ENCODE peak calls at places on chromosomes 5 and 9, in five cellular contexts. U is AG09309, I is mesenchymal stem cell, M is NT2/D1, Z is lung. B is an unnamed sample.

GRCh38 chr9:130330202-130330601 is 64.6 kb downstream of the HMCN2 start:
- DNase-seq in U (no peak), Z (no peak), M (no peak), I (no peak), B (no peak)

GRCh38 chr5:115336964-115337363 is 40.5 kb upstream of the CCDC112 start:
- DNase-seq in U (no peak), Z (no peak), I (no peak), M (no peak), B (no peak)

GRCh38 chr5:92444888-92445287 is 1061.8 kb upstream of the ARRDC3 start:
- DNase-seq in U (no peak), M (no peak), I (no peak), Z (no peak), B (no peak)

GRCh38 chr5:5658226-5658625 is 235.7 kb downstream of the ICE1 start:
- DNase-seq in M (no peak), U (peak), Z (peak), I (no peak), B (no peak)

GRCh38 chr9:71383308-71383707 is 261.9 kb upstream of the TRPM3 start:
- DNase-seq in U (no peak), I (no peak), M (no peak), Z (no peak), B (no peak)

GRCh38 chr9:5269249-5269715 is 35.2 kb downstream of the RLN2 start:
- DNase-seq in I (peak), U (no peak), Z (no peak), M (peak), B (no peak)

GRCh38 chr5:61409568-61409967 is 77.5 kb downstream of the ZSWIM6 start:
- DNase-seq in U (peak), Z (no peak), M (no peak), I (peak), B (peak)

GRCh38 chr9:136532799-136533774 is 12.8 kb downstream of the NOTCH1 start:
- DNase-seq in M (no peak), I (no peak), U (no peak), Z (no peak), B (no peak)

GRCh38 chr5:129767927-129768380 is 20.1 kb downstream of the MINAR2 start:
- DNase-seq in M (peak), I (peak), Z (peak), U (peak), B (peak)

GRCh38 chr5:138138949-138139775 is at the start of gene NME5:
- DNase-seq in Z (peak), U (no peak), I (peak), M (peak), B (peak)

GRCh38 chr9:69380811-69381210 is 55.8 kb downstream of the ENTREP1 start:
- DNase-seq in M (no peak), Z (no peak), U (no peak), I (peak), B (no peak)

GRCh38 chr5:50786073-50786472 is 119.6 kb downstream of the PARP8 start:
- DNase-seq in Z (no peak), I (peak), M (no peak), U (no peak), B (no peak)

GRCh38 chr9:133768371-133768858 is 30.3 kb upstream of the SARDH start:
- DNase-seq in Z (no peak), M (no peak), I (no peak), U (no peak), B (no peak)

GRCh38 chr5:84430863-84431663 is 46.4 kb upstream of the EDIL3 start:
- DNase-seq in I (no peak), Z (no peak), U (no peak), M (no peak), B (peak)

GRCh38 chr5:155878991-155879575 is 447.9 kb upstream of the SGCD start:
- DNase-seq in M (no peak), Z (no peak), U (peak), I (no peak), B (no peak)

GRCh38 chr5:97628011-97628410 is 445.0 kb upstream of the RIOK2 start:
- DNase-seq in M (no peak), I (no peak), U (peak), Z (no peak), B (no peak)

GRCh38 chr9:126301985-126302603 is 24.5 kb upstream of the MVB12B start:
- DNase-seq in U (peak), M (peak), I (peak), Z (peak), B (no peak)

GRCh38 chr9:117825609-117826347 is 121.6 kb downstream of the TLR4 start:
- DNase-seq in Z (no peak), U (no peak), I (no peak), M (no peak), B (no peak)

DNA sequence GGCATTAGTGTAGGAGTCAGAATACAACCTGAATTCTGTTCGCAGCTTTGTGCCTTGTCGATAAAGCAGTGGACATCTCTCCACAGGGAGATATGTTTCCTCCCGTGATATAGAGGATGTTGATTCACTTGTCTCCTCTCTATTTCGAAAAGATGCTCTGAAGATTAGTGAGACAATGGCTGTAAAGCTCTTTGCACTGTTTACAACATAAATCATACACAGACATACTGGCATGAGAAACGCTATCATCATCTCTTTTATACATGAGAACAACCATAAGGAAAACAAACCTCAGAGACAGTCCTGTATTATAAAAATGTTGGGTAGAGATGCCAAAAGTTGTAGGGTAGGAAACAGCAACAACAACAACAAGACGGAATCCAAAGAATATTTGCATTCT is 507.4 kb downstream of the RAB3C start:
- DNase-seq in Z (no peak), U (no peak), M (no peak), I (no peak), B (no peak)
- H3K4me3 ChIP-seq in Z (no peak), U (no peak), M (no peak), I (no peak), B (no peak)

GRCh38 chr5:150510460-150511263 is 2.7 kb downstream of the NDST1 start:
- DNase-seq in I (no peak), Z (peak), M (no peak), U (no peak), B (no peak)
- H3K4me3 ChIP-seq in I (no peak), Z (no peak), M (no peak), U (no peak), B (no peak)

GRCh38 chr5:141084487-141084989 is 9.9 kb upstream of the PCDHB2 start:
- DNase-seq in U (peak), Z (peak), M (no peak), I (peak), B (no peak)
- H3K4me3 ChIP-seq in U (peak), Z (peak), M (no peak), I (peak), B (peak)

GRCh38 chr9:121713400-121714070 is 62.1 kb downstream of the DAB2IP start:
- DNase-seq in M (no peak), I (no peak), U (no peak), Z (no peak), B (no peak)
- H3K4me3 ChIP-seq in M (no peak), I (no peak), U (no peak), Z (no peak), B (no peak)

DNA sequence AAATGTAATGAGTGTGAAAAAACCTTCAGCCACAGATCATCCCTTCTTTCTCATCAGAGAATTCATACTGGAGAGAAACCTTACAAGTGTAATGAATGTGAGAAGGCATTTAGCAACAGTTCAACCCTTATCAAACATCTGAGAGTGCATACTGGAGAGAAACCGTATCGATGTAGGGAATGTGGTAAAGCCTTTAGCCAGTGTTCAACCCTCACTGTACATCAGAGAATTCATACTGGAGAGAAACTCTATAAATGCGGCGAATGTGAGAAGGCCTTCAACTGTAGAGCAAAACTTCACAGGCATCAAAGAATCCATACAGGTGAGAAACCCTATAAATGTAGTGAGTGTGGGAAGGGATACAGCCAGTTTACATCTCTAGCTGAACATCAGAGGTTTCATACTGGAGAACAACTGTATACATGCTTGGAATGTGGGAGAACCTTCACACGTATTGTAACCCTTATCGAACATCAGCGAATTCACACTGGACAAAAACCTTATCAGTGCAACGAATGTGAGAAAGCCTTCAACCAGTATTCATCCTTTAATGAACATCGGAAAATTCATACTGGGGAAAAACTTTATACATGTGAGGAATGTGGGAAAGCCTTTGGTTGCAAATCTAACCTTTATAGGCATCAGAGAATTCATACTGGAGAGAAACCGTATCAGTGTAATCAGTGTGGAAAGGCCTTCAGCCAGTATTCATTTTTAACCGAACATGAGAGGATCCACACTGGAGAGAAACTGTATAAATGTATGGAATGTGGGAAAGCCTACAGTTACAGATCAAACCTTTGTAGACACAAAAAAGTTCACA is 19.2 kb downstream of the ZNF354C start:
- DNase-seq in M (no peak), U (no peak), Z (no peak), I (peak), B (no peak)
- H3K4me3 ChIP-seq in M (no peak), U (no peak), Z (no peak), I (peak), B (no peak)

GRCh38 chr5:132824426-132824825 is 6.0 kb downstream of the SHROOM1 start:
- DNase-seq in U (no peak), Z (no peak), I (no peak), M (no peak), B (no peak)

GRCh38 chr5:132821350-132821749 is 8.2 kb downstream of the SOWAHA start:
- DNase-seq in I (no peak), Z (no peak), U (no peak), M (no peak), B (no peak)

GRCh38 chr5:132821791-132822190 is 8.7 kb downstream of the SHROOM1 start:
- DNase-seq in I (peak), Z (no peak), U (no peak), M (no peak), B (no peak)

GRCh38 chr5:132823481-132824050 is 6.9 kb downstream of the SHROOM1 start:
- DNase-seq in I (no peak), U (no peak), Z (no peak), M (no peak), B (no peak)

DNA sequence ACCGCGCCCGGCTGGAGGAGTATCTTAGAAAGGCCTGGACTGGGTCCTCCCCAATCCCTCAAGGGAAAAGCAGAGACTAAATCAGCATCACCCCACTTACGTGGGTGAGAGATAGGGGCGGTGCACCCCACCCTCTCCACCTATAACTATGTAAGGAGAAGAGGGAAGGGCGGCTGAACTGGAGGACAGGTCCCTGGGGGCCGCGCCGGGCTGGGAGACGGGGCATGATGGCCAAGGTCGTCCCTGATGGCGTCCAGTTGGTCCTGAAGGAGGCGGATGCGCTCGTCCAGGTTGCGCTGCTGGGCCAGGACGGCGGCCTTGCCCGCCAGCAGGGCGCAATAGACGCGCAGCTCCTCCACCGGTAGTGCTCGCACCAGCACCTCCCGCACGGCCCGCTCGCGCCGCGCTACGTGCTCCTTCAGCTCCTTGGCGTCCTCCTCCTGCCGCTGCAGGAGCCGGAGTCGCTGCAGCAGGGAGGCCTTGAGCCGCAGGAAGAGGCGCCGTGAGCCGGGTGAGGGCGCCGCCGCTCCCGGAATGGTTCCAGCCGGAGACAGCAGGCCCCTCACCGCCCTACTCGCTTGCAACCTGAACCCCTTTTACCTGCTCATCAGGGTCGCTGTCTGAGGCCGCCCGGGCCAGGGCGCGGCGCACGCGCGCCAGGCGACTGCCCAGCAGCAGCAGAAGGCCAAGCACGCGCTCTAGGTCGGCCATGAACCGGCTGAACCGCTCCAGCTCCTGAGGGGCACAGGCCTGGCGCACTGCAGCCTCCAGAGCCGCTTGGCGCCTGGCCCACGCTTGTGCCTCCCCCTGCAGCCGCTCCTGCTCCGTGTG is 7.6 kb downstream of the SHROOM1 start:
- DNase-seq in I (peak), Z (no peak), M (no peak), U (no peak), B (no peak)
- H3K4me3 ChIP-seq in I (peak), Z (no peak), M (no peak), U (no peak), B (peak)

DNA sequence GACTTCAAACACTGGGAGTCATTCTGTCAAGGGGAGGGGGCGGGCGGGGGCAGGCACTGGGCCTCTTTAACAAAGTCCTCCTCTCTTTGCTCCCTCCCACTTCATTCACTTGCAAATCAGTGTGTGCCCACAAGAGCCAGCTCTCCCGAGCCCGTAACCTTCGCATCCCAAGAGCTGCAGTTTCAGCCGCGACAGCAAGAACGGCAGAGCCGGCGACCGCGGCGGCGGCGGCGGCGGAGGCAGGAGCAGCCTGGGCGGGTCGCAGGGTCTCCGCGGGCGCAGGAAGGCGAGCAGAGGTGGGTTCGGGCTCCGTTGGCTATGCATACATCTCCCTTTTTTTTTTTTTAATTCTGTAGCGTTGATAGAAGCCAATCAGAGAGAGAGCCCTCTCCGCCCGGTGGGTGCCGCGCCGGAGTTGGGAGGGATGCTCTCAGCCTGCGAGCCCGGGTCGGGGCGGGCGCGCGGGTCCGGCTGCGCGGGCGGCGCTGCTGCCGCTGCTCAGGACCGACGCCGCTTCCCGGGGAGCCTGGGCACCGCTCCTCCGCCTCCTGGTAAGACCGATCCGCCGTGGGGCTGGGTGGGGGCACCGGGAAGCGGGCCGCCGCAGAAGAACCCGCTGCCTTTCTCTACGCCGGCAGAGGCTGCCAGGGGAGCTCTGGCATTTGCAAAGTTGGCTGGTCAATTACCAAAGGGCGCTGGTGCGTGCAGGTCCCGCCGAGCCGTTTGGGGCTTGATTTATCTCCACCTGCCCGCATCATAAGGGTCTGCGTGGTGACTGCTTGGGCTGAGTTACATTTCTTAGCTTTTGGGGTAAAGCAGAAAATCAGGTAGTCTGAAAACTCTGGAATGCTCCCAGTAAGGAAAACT is at the start of gene CDH6:
- DNase-seq in M (peak), I (peak), U (no peak), Z (no peak), B (no peak)
- H3K4me3 ChIP-seq in M (peak), I (peak), U (peak), Z (peak), B (peak)

DNA sequence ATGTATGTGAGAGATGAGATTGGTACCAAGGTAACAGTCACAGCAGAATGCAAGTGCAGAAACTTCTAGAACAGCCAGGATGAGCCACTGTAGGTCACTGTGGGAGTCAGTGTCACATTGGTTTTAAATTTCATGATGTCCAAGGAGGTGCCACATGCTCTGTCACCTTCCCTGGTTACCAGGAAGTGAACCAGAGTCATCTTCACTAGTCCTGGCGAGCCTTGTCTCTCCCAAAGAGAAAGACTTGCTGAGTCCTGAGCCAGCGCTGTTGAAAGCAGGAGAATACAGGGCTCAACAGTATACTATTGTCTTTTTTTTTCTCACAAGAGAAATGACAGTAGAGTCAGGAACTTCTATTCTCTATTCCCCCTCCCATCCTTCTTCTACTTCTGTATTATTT is 615.5 kb downstream of the RAB3C start:
- DNase-seq in Z (no peak), U (no peak), I (no peak), M (no peak), B (no peak)
- H3K4me3 ChIP-seq in Z (no peak), U (no peak), I (no peak), M (no peak), B (no peak)